ENCODE peak calls at places on chromosome 7, in five cellular contexts. One of them, this sample, is unnamed.

GRCh38 chr7:50303894-50304157 is 690 bp upstream of the IKZF1 start:
- DNase-seq in thoracic aorta: no peak
- DNase-seq in gastrocnemius medialis: no peak
- DNase-seq in IMR-90: no peak
- DNase-seq in CD8-positive, alpha-beta memory T cell: no peak
- DNase-seq in this sample: no peak

GRCh38 chr7:41189866-41190265 is 513.0 kb downstream of the INHBA start:
- DNase-seq in thoracic aorta: no peak
- DNase-seq in gastrocnemius medialis: no peak
- DNase-seq in IMR-90: peak
- DNase-seq in CD8-positive, alpha-beta memory T cell: no peak
- DNase-seq in this sample: no peak

GRCh38 chr7:43454936-43455518 is 127.9 kb upstream of the STK17A start:
- DNase-seq in thoracic aorta: no peak
- DNase-seq in gastrocnemius medialis: no peak
- DNase-seq in IMR-90: peak
- DNase-seq in CD8-positive, alpha-beta memory T cell: no peak
- DNase-seq in this sample: no peak

GRCh38 chr7:93402944-93403343 is 170.8 kb downstream of the VPS50 start:
- DNase-seq in thoracic aorta: no peak
- DNase-seq in gastrocnemius medialis: no peak
- DNase-seq in IMR-90: no peak
- DNase-seq in CD8-positive, alpha-beta memory T cell: no peak
- DNase-seq in this sample: no peak

GRCh38 chr7:154419344-154419743 is 367.1 kb downstream of the DPP6 start:
- DNase-seq in thoracic aorta: no peak
- DNase-seq in gastrocnemius medialis: no peak
- DNase-seq in IMR-90: no peak
- DNase-seq in CD8-positive, alpha-beta memory T cell: no peak
- DNase-seq in this sample: no peak

GRCh38 chr7:21766218-21766617 is 179.5 kb downstream of the CDCA7L start:
- DNase-seq in thoracic aorta: no peak
- DNase-seq in gastrocnemius medialis: no peak
- DNase-seq in IMR-90: no peak
- DNase-seq in CD8-positive, alpha-beta memory T cell: no peak
- DNase-seq in this sample: no peak

GRCh38 chr7:30226593-30227268 is 57.7 kb upstream of the ZNRF2 start:
- DNase-seq in thoracic aorta: no peak
- DNase-seq in gastrocnemius medialis: peak
- DNase-seq in IMR-90: no peak
- DNase-seq in CD8-positive, alpha-beta memory T cell: no peak
- DNase-seq in this sample: no peak

GRCh38 chr7:136655414-136655813 is 213.0 kb upstream of the CHRM2 start:
- DNase-seq in thoracic aorta: no peak
- DNase-seq in gastrocnemius medialis: no peak
- DNase-seq in IMR-90: no peak
- DNase-seq in CD8-positive, alpha-beta memory T cell: no peak
- DNase-seq in this sample: no peak

GRCh38 chr7:123748171-123748733 is 551 bp downstream of the WASL start:
- DNase-seq in thoracic aorta: peak
- DNase-seq in gastrocnemius medialis: peak
- DNase-seq in IMR-90: peak
- DNase-seq in CD8-positive, alpha-beta memory T cell: peak
- DNase-seq in this sample: peak

GRCh38 chr7:2760098-2760889 is 72.3 kb downstream of the AMZ1 start:
- DNase-seq in thoracic aorta: no peak
- DNase-seq in gastrocnemius medialis: peak
- DNase-seq in IMR-90: peak
- DNase-seq in CD8-positive, alpha-beta memory T cell: no peak
- DNase-seq in this sample: no peak

GRCh38 chr7:143492043-143492471 is 14.4 kb downstream of the TAS2R41 start:
- DNase-seq in thoracic aorta: no peak
- DNase-seq in gastrocnemius medialis: no peak
- DNase-seq in IMR-90: peak
- DNase-seq in CD8-positive, alpha-beta memory T cell: no peak
- DNase-seq in this sample: no peak

GRCh38 chr7:98400538-98401427 is at the start of gene BAIAP2L1:
- DNase-seq in thoracic aorta: no peak
- DNase-seq in gastrocnemius medialis: peak
- DNase-seq in IMR-90: peak
- DNase-seq in CD8-positive, alpha-beta memory T cell: peak
- DNase-seq in this sample: peak

GRCh38 chr7:111085356-111085755 is 5.6 kb upstream of the LRRN3 start:
- DNase-seq in thoracic aorta: no peak
- DNase-seq in gastrocnemius medialis: no peak
- DNase-seq in IMR-90: no peak
- DNase-seq in CD8-positive, alpha-beta memory T cell: no peak
- DNase-seq in this sample: no peak

GRCh38 chr7:87146740-87147386 is 5.4 kb upstream of the DMTF1 start:
- DNase-seq in thoracic aorta: no peak
- DNase-seq in gastrocnemius medialis: peak
- DNase-seq in IMR-90: no peak
- DNase-seq in CD8-positive, alpha-beta memory T cell: no peak
- DNase-seq in this sample: no peak

GRCh38 chr7:17133977-17134376 is 164.5 kb upstream of the AHR start:
- DNase-seq in thoracic aorta: no peak
- DNase-seq in gastrocnemius medialis: no peak
- DNase-seq in IMR-90: no peak
- DNase-seq in CD8-positive, alpha-beta memory T cell: no peak
- DNase-seq in this sample: no peak

GRCh38 chr7:17131983-17132655 is 166.3 kb upstream of the AHR start:
- DNase-seq in thoracic aorta: no peak
- DNase-seq in gastrocnemius medialis: no peak
- DNase-seq in IMR-90: no peak
- DNase-seq in CD8-positive, alpha-beta memory T cell: no peak
- DNase-seq in this sample: no peak

GRCh38 chr7:17132726-17133125 is 165.7 kb upstream of the AHR start:
- DNase-seq in thoracic aorta: no peak
- DNase-seq in gastrocnemius medialis: no peak
- DNase-seq in IMR-90: no peak
- DNase-seq in CD8-positive, alpha-beta memory T cell: no peak
- DNase-seq in this sample: no peak

GRCh38 chr7:17136156-17136555 is 162.3 kb upstream of the AHR start:
- DNase-seq in thoracic aorta: no peak
- DNase-seq in gastrocnemius medialis: no peak
- DNase-seq in IMR-90: no peak
- DNase-seq in CD8-positive, alpha-beta memory T cell: no peak
- DNase-seq in this sample: no peak

DNA sequence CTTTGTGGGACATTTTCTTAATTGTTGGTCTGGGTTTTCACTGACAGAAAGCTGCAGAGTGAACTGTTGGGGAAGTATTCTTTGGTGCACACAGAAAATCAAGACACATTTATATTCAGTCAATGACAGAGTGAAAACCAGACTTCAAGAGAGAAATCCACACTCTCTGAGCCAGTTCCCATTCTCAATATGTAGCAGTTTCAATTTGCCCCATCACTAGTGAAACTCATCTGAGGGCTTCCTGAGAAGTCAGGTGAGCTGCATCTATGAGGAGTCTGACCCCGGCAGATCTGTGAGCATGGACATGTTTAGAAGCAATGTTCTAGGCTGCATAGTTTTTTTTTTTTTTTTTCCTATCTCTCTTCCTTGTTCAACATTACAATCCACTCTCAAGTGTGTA is 163.7 kb upstream of the AHR start:
- DNase-seq in thoracic aorta: no peak
- DNase-seq in gastrocnemius medialis: no peak
- DNase-seq in IMR-90: no peak
- DNase-seq in CD8-positive, alpha-beta memory T cell: no peak
- DNase-seq in this sample: no peak
- H3K4me3 ChIP-seq in thoracic aorta: no peak
- H3K4me3 ChIP-seq in gastrocnemius medialis: no peak
- H3K4me3 ChIP-seq in IMR-90: no peak
- H3K4me3 ChIP-seq in CD8-positive, alpha-beta memory T cell: no peak
- H3K4me3 ChIP-seq in this sample: no peak

DNA sequence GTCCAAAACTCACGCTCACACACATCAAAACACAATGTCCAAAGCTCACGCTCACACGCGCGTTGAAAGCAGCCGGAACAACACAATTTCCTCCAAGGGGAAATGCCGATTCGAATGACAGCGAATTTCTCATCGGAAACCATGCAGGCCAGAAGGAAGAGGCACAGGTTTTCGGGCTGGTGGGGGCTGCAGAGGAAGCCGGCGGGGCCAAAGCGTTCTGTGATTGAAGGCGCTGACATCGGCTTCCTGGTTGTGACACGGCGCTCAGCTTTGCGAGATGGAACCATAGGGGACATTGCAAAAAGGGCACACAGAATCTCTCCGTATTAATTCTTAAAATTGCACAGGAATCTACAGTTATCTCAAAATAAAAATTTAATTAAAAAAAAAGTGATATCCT is 61.3 kb downstream of the FOXL3 start:
- DNase-seq in thoracic aorta: no peak
- DNase-seq in gastrocnemius medialis: no peak
- DNase-seq in IMR-90: no peak
- DNase-seq in CD8-positive, alpha-beta memory T cell: peak
- DNase-seq in this sample: peak
- H3K4me3 ChIP-seq in thoracic aorta: no peak
- H3K4me3 ChIP-seq in gastrocnemius medialis: no peak
- H3K4me3 ChIP-seq in IMR-90: no peak
- H3K4me3 ChIP-seq in CD8-positive, alpha-beta memory T cell: peak
- H3K4me3 ChIP-seq in this sample: peak

DNA sequence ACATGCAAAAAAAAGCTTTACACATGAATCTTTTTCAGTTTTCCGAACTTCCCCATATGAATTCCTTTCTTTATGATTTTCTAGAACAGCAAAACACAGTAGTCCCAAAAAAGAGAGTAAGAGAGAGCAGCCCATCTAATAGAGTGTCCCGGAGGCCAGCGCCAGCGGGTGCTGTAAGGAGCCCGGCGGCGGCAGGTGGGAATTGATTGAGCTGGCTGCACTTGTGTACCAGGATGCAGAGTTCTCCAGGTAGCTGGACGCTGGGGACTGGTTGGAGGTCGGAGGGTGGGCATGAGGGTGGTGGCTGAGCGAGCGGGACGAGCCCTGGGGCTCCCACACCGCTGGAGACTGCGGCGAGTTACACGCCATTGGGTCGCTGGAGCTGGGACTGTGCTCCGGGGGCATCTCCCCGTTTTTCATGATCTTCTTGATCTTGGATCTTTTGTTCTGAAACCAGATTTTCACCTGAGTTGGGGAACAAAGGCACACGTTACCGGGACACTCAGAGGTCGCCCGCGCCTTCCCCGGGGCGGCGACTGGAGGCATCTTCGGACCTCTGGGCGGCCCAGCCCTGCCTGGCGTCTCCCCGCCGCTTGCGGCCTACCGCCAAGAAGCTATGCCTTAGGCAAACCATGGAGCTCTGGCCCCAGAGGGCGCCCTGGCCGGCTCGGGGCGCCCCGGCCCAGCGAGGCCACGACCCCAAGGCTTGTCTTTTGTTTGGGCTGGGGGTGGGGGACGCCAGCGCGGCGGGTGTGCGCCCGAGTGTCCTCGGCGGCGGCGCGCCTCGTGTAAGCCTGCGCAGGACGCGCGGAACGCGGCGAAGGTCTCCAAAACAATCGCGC is 3.8 kb downstream of the DLX5 start:
- DNase-seq in thoracic aorta: no peak
- DNase-seq in gastrocnemius medialis: no peak
- DNase-seq in IMR-90: no peak
- DNase-seq in CD8-positive, alpha-beta memory T cell: no peak
- DNase-seq in this sample: no peak
- H3K4me3 ChIP-seq in thoracic aorta: peak
- H3K4me3 ChIP-seq in gastrocnemius medialis: no peak
- H3K4me3 ChIP-seq in IMR-90: no peak
- H3K4me3 ChIP-seq in CD8-positive, alpha-beta memory T cell: no peak
- H3K4me3 ChIP-seq in this sample: no peak

GRCh38 chr7:90599892-90600555 is 3.9 kb downstream of the CDK14 start:
- DNase-seq in thoracic aorta: no peak
- DNase-seq in gastrocnemius medialis: no peak
- DNase-seq in IMR-90: peak
- DNase-seq in CD8-positive, alpha-beta memory T cell: no peak
- DNase-seq in this sample: no peak
- H3K4me3 ChIP-seq in thoracic aorta: no peak
- H3K4me3 ChIP-seq in gastrocnemius medialis: no peak
- H3K4me3 ChIP-seq in IMR-90: no peak
- H3K4me3 ChIP-seq in CD8-positive, alpha-beta memory T cell: no peak
- H3K4me3 ChIP-seq in this sample: no peak

DNA sequence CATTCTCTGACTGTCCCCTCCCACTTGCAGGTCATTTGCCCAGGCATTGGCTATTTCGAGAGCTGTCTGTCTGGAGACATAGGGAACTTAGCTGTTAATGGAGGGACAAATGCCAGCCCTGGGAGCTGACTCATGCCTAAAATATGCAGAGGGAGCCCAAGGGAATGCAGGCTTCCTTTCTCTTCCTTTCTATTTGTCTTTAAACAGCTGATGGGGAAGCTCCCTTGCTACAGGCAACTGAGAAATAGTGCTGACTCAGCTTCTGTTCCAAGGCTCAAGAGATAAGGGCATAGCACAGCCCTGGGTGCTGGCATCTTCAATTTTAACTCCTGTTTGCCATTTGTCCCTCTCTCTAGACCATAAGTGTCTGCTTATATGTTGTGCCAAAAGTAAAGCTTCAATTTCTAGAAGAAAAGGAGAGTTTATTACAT is 82.7 kb upstream of the C1GALT1 start:
- DNase-seq in thoracic aorta: peak
- DNase-seq in gastrocnemius medialis: peak
- DNase-seq in IMR-90: peak
- DNase-seq in CD8-positive, alpha-beta memory T cell: no peak
- DNase-seq in this sample: no peak
- H3K4me3 ChIP-seq in thoracic aorta: no peak
- H3K4me3 ChIP-seq in gastrocnemius medialis: no peak
- H3K4me3 ChIP-seq in IMR-90: no peak
- H3K4me3 ChIP-seq in CD8-positive, alpha-beta memory T cell: no peak
- H3K4me3 ChIP-seq in this sample: no peak

GRCh38 chr7:25859412-25859704 is 292.6 kb upstream of the NFE2L3 start:
- DNase-seq in thoracic aorta: no peak
- DNase-seq in gastrocnemius medialis: no peak
- DNase-seq in IMR-90: no peak
- DNase-seq in CD8-positive, alpha-beta memory T cell: no peak
- DNase-seq in this sample: no peak

GRCh38 chr7:25857376-25858067 is 294.5 kb upstream of the NFE2L3 start:
- DNase-seq in thoracic aorta: no peak
- DNase-seq in gastrocnemius medialis: peak
- DNase-seq in IMR-90: peak
- DNase-seq in CD8-positive, alpha-beta memory T cell: no peak
- DNase-seq in this sample: no peak

GRCh38 chr7:25858562-25859411 is 293.2 kb upstream of the NFE2L3 start:
- DNase-seq in thoracic aorta: no peak
- DNase-seq in gastrocnemius medialis: no peak
- DNase-seq in IMR-90: no peak
- DNase-seq in CD8-positive, alpha-beta memory T cell: no peak
- DNase-seq in this sample: peak

GRCh38 chr7:25859732-25860131 is 292.3 kb upstream of the NFE2L3 start:
- DNase-seq in thoracic aorta: no peak
- DNase-seq in gastrocnemius medialis: no peak
- DNase-seq in IMR-90: no peak
- DNase-seq in CD8-positive, alpha-beta memory T cell: no peak
- DNase-seq in this sample: no peak

DNA sequence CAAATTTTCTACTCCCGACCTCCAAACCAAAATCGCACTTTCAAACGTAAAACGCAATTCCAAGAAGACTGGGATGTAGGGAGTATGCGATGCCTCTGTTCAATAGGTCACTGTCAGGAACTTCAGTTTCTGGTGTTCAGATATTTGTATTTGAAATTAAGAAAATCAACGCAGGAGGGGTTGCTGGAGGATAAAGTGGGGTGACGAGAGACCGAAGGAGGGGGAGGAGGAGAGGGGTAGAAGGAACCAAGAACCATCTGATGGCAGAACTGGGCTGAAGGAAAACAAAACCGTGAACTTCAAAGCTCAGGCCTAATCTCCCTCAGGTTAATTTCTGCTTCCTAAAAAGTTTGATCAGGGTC is 293.8 kb upstream of the NFE2L3 start:
- DNase-seq in thoracic aorta: no peak
- DNase-seq in gastrocnemius medialis: no peak
- DNase-seq in IMR-90: no peak
- DNase-seq in CD8-positive, alpha-beta memory T cell: no peak
- DNase-seq in this sample: no peak
- H3K4me3 ChIP-seq in thoracic aorta: no peak
- H3K4me3 ChIP-seq in gastrocnemius medialis: no peak
- H3K4me3 ChIP-seq in IMR-90: no peak
- H3K4me3 ChIP-seq in CD8-positive, alpha-beta memory T cell: no peak
- H3K4me3 ChIP-seq in this sample: no peak

This sample was measured in CD4-positive, CD25-positive, alpha-beta regulatory T cell.